ENCODE peak calls at places on chromosomes 11 and 22, in ten cellular contexts. One of them, this sample, is unnamed.

GRCh38 chr11:295351-296205 is 3.7 kb downstream of the IFITM5 start:
- DNase-seq in A549: no peak
- DNase-seq in ovary: peak
- DNase-seq in cardiac muscle cell: no peak
- DNase-seq in body of pancreas: peak
- DNase-seq in foreskin fibroblast: no peak
- DNase-seq in left ventricle myocardium inferior: peak
- DNase-seq in brain microvascular endothelial cell: no peak
- DNase-seq in epithelial cell of esophagus: no peak
- DNase-seq in GM12864: no peak
- DNase-seq in this sample: peak

GRCh38 chr11:60988658-60989057 is 17.2 kb downstream of the CD6 start:
- DNase-seq in A549: no peak
- DNase-seq in ovary: no peak
- DNase-seq in cardiac muscle cell: no peak
- DNase-seq in body of pancreas: no peak
- DNase-seq in foreskin fibroblast: no peak
- DNase-seq in left ventricle myocardium inferior: no peak
- DNase-seq in brain microvascular endothelial cell: no peak
- DNase-seq in epithelial cell of esophagus: no peak
- DNase-seq in GM12864: no peak
- DNase-seq in this sample: no peak

GRCh38 chr22:29482726-29483125 is 2.7 kb downstream of the NEFH start:
- DNase-seq in A549: no peak
- DNase-seq in ovary: no peak
- DNase-seq in cardiac muscle cell: no peak
- DNase-seq in body of pancreas: no peak
- DNase-seq in foreskin fibroblast: no peak
- DNase-seq in left ventricle myocardium inferior: no peak
- DNase-seq in brain microvascular endothelial cell: no peak
- DNase-seq in epithelial cell of esophagus: no peak
- DNase-seq in GM12864: no peak
- DNase-seq in this sample: no peak

GRCh38 chr22:36541831-36542391 is 12.9 kb upstream of the EIF3D start:
- DNase-seq in A549: peak
- DNase-seq in ovary: no peak
- DNase-seq in cardiac muscle cell: no peak
- DNase-seq in body of pancreas: no peak
- DNase-seq in foreskin fibroblast: peak
- DNase-seq in left ventricle myocardium inferior: no peak
- DNase-seq in brain microvascular endothelial cell: peak
- DNase-seq in epithelial cell of esophagus: peak
- DNase-seq in GM12864: no peak
- DNase-seq in this sample: no peak

GRCh38 chr11:122214080-122214479 is 98.1 kb upstream of the BLID start:
- DNase-seq in A549: no peak
- DNase-seq in ovary: no peak
- DNase-seq in cardiac muscle cell: no peak
- DNase-seq in body of pancreas: no peak
- DNase-seq in foreskin fibroblast: no peak
- DNase-seq in left ventricle myocardium inferior: no peak
- DNase-seq in brain microvascular endothelial cell: no peak
- DNase-seq in epithelial cell of esophagus: no peak
- DNase-seq in GM12864: no peak
- DNase-seq in this sample: no peak

GRCh38 chr11:45102810-45103621 is 43.4 kb upstream of the PRDM11 start:
- DNase-seq in A549: peak
- DNase-seq in ovary: no peak
- DNase-seq in cardiac muscle cell: peak
- DNase-seq in body of pancreas: peak
- DNase-seq in foreskin fibroblast: peak
- DNase-seq in left ventricle myocardium inferior: no peak
- DNase-seq in brain microvascular endothelial cell: peak
- DNase-seq in epithelial cell of esophagus: peak
- DNase-seq in GM12864: peak
- DNase-seq in this sample: no peak

GRCh38 chr11:32510039-32510438 is 73.6 kb upstream of the EIF3M start:
- DNase-seq in A549: no peak
- DNase-seq in ovary: no peak
- DNase-seq in cardiac muscle cell: peak
- DNase-seq in body of pancreas: no peak
- DNase-seq in foreskin fibroblast: no peak
- DNase-seq in left ventricle myocardium inferior: no peak
- DNase-seq in brain microvascular endothelial cell: no peak
- DNase-seq in epithelial cell of esophagus: no peak
- DNase-seq in GM12864: no peak
- DNase-seq in this sample: no peak

GRCh38 chr11:108511851-108512474 is 13.8 kb upstream of the POGLUT3 start:
- DNase-seq in A549: peak
- DNase-seq in ovary: no peak
- DNase-seq in cardiac muscle cell: no peak
- DNase-seq in body of pancreas: no peak
- DNase-seq in foreskin fibroblast: peak
- DNase-seq in left ventricle myocardium inferior: no peak
- DNase-seq in brain microvascular endothelial cell: peak
- DNase-seq in epithelial cell of esophagus: peak
- DNase-seq in GM12864: no peak
- DNase-seq in this sample: no peak

GRCh38 chr11:74685905-74686304 is 45.3 kb downstream of the CHRDL2 start:
- DNase-seq in A549: no peak
- DNase-seq in ovary: peak
- DNase-seq in cardiac muscle cell: no peak
- DNase-seq in body of pancreas: no peak
- DNase-seq in foreskin fibroblast: no peak
- DNase-seq in left ventricle myocardium inferior: no peak
- DNase-seq in brain microvascular endothelial cell: no peak
- DNase-seq in epithelial cell of esophagus: no peak
- DNase-seq in GM12864: no peak
- DNase-seq in this sample: peak

GRCh38 chr11:129315781-129316579 is 59.7 kb upstream of the BARX2 start:
- DNase-seq in A549: no peak
- DNase-seq in ovary: no peak
- DNase-seq in cardiac muscle cell: no peak
- DNase-seq in body of pancreas: peak
- DNase-seq in foreskin fibroblast: no peak
- DNase-seq in left ventricle myocardium inferior: no peak
- DNase-seq in brain microvascular endothelial cell: no peak
- DNase-seq in epithelial cell of esophagus: peak
- DNase-seq in GM12864: no peak
- DNase-seq in this sample: no peak

GRCh38 chr11:129314381-129314780 is 61.3 kb upstream of the BARX2 start:
- DNase-seq in A549: no peak
- DNase-seq in ovary: no peak
- DNase-seq in cardiac muscle cell: no peak
- DNase-seq in body of pancreas: no peak
- DNase-seq in foreskin fibroblast: no peak
- DNase-seq in left ventricle myocardium inferior: no peak
- DNase-seq in brain microvascular endothelial cell: no peak
- DNase-seq in epithelial cell of esophagus: no peak
- DNase-seq in GM12864: no peak
- DNase-seq in this sample: no peak

GRCh38 chr11:129312741-129313587 is 62.7 kb upstream of the BARX2 start:
- DNase-seq in A549: no peak
- DNase-seq in ovary: no peak
- DNase-seq in cardiac muscle cell: peak
- DNase-seq in body of pancreas: no peak
- DNase-seq in foreskin fibroblast: no peak
- DNase-seq in left ventricle myocardium inferior: no peak
- DNase-seq in brain microvascular endothelial cell: peak
- DNase-seq in epithelial cell of esophagus: no peak
- DNase-seq in GM12864: no peak
- DNase-seq in this sample: no peak

GRCh38 chr11:129316781-129317180 is 58.9 kb upstream of the BARX2 start:
- DNase-seq in A549: no peak
- DNase-seq in ovary: no peak
- DNase-seq in cardiac muscle cell: no peak
- DNase-seq in body of pancreas: no peak
- DNase-seq in foreskin fibroblast: no peak
- DNase-seq in left ventricle myocardium inferior: no peak
- DNase-seq in brain microvascular endothelial cell: no peak
- DNase-seq in epithelial cell of esophagus: no peak
- DNase-seq in GM12864: no peak
- DNase-seq in this sample: no peak

DNA sequence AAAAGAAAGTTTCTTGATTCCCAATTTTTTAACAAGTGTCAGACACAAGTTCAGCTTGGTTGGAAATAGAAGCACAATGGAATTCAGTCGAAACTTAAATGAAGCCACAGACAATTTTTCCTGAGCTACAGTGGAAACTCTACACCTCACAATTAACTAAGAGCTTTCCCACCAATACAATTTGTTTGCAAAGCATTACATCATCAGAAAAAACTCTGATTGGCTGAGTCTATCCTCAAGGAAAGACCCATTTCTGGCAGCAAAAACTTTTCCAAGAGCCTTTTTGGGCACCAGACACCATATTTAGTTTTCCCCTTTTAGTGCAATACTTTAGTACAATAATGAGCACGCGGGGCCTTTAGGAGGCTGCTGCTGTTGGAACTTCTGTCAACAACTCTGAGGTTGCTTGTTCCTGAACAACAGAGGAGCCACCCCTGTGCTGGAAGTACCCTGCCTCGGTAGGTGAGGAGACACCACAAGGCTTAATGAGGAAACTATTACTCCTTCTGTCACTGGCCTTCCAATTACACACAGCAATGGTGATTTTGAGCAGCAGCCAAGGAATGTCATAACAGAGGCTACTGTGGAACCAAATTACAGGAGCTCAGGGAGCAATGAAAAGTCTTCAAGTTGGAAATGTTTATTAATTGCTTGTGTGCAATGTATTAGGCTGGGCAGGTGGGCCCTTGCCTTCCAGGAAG is 61.9 kb upstream of the BARX2 start:
- DNase-seq in A549: no peak
- DNase-seq in ovary: no peak
- DNase-seq in cardiac muscle cell: no peak
- DNase-seq in body of pancreas: no peak
- DNase-seq in foreskin fibroblast: no peak
- DNase-seq in left ventricle myocardium inferior: no peak
- DNase-seq in brain microvascular endothelial cell: no peak
- DNase-seq in epithelial cell of esophagus: no peak
- DNase-seq in GM12864: no peak
- DNase-seq in this sample: no peak
- H3K4me3 ChIP-seq in A549: no peak
- H3K4me3 ChIP-seq in ovary: no peak
- H3K4me3 ChIP-seq in cardiac muscle cell: no peak
- H3K4me3 ChIP-seq in body of pancreas: no peak
- H3K4me3 ChIP-seq in foreskin fibroblast: no peak
- H3K4me3 ChIP-seq in left ventricle myocardium inferior: peak
- H3K4me3 ChIP-seq in brain microvascular endothelial cell: no peak
- H3K4me3 ChIP-seq in epithelial cell of esophagus: no peak
- H3K4me3 ChIP-seq in GM12864: no peak
- H3K4me3 ChIP-seq in this sample: peak

DNA sequence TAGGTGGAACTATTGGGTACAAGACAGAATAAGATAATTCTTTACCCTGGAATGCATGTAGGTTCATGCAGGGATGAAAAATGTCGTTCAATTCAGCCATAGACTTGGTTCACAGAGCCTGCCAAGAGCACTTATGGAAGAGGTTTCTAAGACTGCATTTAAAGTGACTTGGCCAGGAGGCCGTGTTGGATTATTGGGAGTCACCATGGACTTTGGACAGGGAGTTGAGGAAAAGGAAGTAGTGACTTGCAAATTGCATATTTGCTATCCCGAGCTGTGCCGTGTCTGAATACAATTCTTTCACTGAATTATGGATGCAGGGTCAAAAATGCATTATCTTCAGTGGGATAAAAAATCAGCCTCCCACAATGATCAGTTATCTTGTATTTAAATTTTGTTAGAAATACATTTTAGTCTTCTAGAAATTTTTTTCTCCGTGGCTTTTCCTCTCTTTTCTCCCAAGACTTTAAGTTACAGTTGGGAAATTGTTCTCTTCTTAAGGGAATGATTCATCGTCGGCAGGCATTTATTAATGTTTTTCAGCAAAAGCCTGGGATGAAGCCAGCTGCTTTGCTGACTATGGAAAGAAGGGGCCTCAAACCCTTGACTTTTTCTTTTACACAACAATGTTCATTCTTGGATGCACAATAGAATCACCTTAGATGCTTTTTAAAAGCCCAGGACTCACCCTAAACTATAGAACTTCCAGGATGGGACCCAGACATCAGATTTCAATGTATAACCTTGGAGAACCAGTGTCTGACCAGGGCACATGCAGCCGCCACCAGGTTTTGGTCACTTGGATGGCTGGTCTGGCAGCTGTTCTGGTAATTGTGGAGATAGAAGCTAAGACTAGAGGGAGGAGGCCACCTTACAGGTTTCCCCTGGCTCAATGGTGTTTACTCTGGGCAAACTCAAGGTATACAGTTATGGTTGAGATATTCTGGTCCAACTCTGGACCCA is 70.8 kb downstream of the FAT3 start:
- DNase-seq in A549: peak
- DNase-seq in ovary: no peak
- DNase-seq in cardiac muscle cell: no peak
- DNase-seq in body of pancreas: no peak
- DNase-seq in foreskin fibroblast: peak
- DNase-seq in left ventricle myocardium inferior: no peak
- DNase-seq in brain microvascular endothelial cell: no peak
- DNase-seq in epithelial cell of esophagus: peak
- DNase-seq in GM12864: no peak
- DNase-seq in this sample: no peak
- H3K4me3 ChIP-seq in A549: peak
- H3K4me3 ChIP-seq in ovary: no peak
- H3K4me3 ChIP-seq in cardiac muscle cell: no peak
- H3K4me3 ChIP-seq in body of pancreas: no peak
- H3K4me3 ChIP-seq in foreskin fibroblast: no peak
- H3K4me3 ChIP-seq in left ventricle myocardium inferior: no peak
- H3K4me3 ChIP-seq in brain microvascular endothelial cell: peak
- H3K4me3 ChIP-seq in epithelial cell of esophagus: no peak
- H3K4me3 ChIP-seq in GM12864: no peak
- H3K4me3 ChIP-seq in this sample: no peak

DNA sequence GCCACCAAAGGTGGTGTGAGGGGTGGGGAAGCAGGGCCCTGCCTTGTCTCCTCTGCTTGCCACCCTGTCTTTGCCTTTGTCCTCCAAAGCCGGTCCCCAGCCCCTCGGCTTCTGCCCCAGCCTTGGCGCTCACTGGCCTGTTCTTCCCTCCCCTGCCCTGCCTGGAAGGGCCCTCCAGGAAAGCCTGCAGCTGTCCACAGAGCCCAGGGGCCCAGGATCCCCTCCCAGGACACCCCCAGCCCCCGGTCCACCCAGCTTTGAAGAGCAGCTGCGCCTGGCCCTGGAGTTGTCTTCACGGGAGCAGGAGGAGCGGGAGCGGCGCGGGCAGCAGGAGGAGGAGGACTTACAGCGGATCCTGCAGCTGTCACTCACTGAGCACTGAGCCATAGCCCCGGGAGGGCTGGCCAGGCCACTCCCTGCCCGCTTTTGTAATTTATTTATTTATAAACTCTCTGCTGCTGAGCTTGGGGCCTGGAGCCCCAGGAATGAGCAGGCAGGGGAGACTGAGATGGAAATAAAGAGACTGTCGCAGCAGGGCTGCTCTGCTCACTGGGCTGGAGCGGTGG is 1.3 kb upstream of the SSH3 start:
- DNase-seq in A549: peak
- DNase-seq in ovary: peak
- DNase-seq in cardiac muscle cell: peak
- DNase-seq in body of pancreas: peak
- DNase-seq in foreskin fibroblast: peak
- DNase-seq in left ventricle myocardium inferior: peak
- DNase-seq in brain microvascular endothelial cell: peak
- DNase-seq in epithelial cell of esophagus: peak
- DNase-seq in GM12864: no peak
- DNase-seq in this sample: peak
- H3K4me3 ChIP-seq in A549: no peak
- H3K4me3 ChIP-seq in ovary: no peak
- H3K4me3 ChIP-seq in cardiac muscle cell: no peak
- H3K4me3 ChIP-seq in body of pancreas: peak
- H3K4me3 ChIP-seq in foreskin fibroblast: no peak
- H3K4me3 ChIP-seq in left ventricle myocardium inferior: peak
- H3K4me3 ChIP-seq in brain microvascular endothelial cell: no peak
- H3K4me3 ChIP-seq in epithelial cell of esophagus: peak
- H3K4me3 ChIP-seq in GM12864: no peak
- H3K4me3 ChIP-seq in this sample: peak

GRCh38 chr11:59756845-59757244 is 1.7 kb downstream of the STX3 start:
- DNase-seq in A549: peak
- DNase-seq in ovary: no peak
- DNase-seq in cardiac muscle cell: no peak
- DNase-seq in body of pancreas: peak
- DNase-seq in foreskin fibroblast: no peak
- DNase-seq in left ventricle myocardium inferior: no peak
- DNase-seq in brain microvascular endothelial cell: peak
- DNase-seq in epithelial cell of esophagus: peak
- DNase-seq in GM12864: no peak
- DNase-seq in this sample: peak
- H3K4me3 ChIP-seq in A549: peak
- H3K4me3 ChIP-seq in ovary: no peak
- H3K4me3 ChIP-seq in cardiac muscle cell: no peak
- H3K4me3 ChIP-seq in body of pancreas: no peak
- H3K4me3 ChIP-seq in foreskin fibroblast: peak
- H3K4me3 ChIP-seq in left ventricle myocardium inferior: peak
- H3K4me3 ChIP-seq in brain microvascular endothelial cell: peak
- H3K4me3 ChIP-seq in epithelial cell of esophagus: no peak
- H3K4me3 ChIP-seq in GM12864: no peak
- H3K4me3 ChIP-seq in this sample: peak

This sample was measured in tibial artery.